ENCODE peak calls at places on chromosomes 11 and 22, in five cellular contexts. One of them, this sample, is unnamed.

GRCh38 chr11:94574193-94574961 is 7.2 kb downstream of the PIWIL4 start:
- DNase-seq in K562: no peak
- DNase-seq in GM12878: no peak
- DNase-seq in HepG2: no peak
- DNase-seq in GM23338: no peak
- DNase-seq in this sample: no peak

GRCh38 chr11:8258771-8259170 is 4.9 kb downstream of the LMO1 start:
- DNase-seq in K562: no peak
- DNase-seq in GM12878: no peak
- DNase-seq in HepG2: no peak
- DNase-seq in GM23338: no peak
- DNase-seq in this sample: no peak

GRCh38 chr22:41989246-41989645 is 9.3 kb upstream of the WBP2NL start:
- DNase-seq in GM23338: no peak
- DNase-seq in HepG2: no peak
- DNase-seq in GM12878: no peak
- DNase-seq in K562: no peak
- DNase-seq in this sample: no peak

GRCh38 chr11:70498976-70499801 is 100.9 kb downstream of the CTTN start:
- DNase-seq in GM12878: no peak
- DNase-seq in HepG2: no peak
- DNase-seq in K562: no peak
- DNase-seq in GM23338: no peak
- DNase-seq in this sample: no peak

GRCh38 chr11:1338201-1339065 is 29.0 kb upstream of the TOLLIP start:
- DNase-seq in K562: no peak
- DNase-seq in GM12878: no peak
- DNase-seq in HepG2: no peak
- DNase-seq in GM23338: peak
- DNase-seq in this sample: no peak

GRCh38 chr11:132653237-132653636 is 879.1 kb downstream of the OPCML start:
- DNase-seq in HepG2: no peak
- DNase-seq in K562: no peak
- DNase-seq in GM12878: no peak
- DNase-seq in GM23338: no peak
- DNase-seq in this sample: no peak

GRCh38 chr11:47216141-47216798 is 1.5 kb downstream of the DDB2 start:
- DNase-seq in K562: peak
- DNase-seq in GM23338: no peak
- DNase-seq in HepG2: peak
- DNase-seq in GM12878: peak
- DNase-seq in this sample: peak

GRCh38 chr11:73946798-73947458 is 3.9 kb upstream of the DNAJB13 start:
- DNase-seq in HepG2: no peak
- DNase-seq in GM23338: no peak
- DNase-seq in K562: no peak
- DNase-seq in GM12878: no peak
- DNase-seq in this sample: no peak

GRCh38 chr22:24115247-24116207 is 65.8 kb upstream of the SUSD2 start:
- DNase-seq in HepG2: no peak
- DNase-seq in GM23338: no peak
- DNase-seq in K562: no peak
- DNase-seq in GM12878: no peak
- DNase-seq in this sample: no peak

GRCh38 chr11:2741377-2742131 is 41.8 kb upstream of the KCNQ1OT1 start:
- DNase-seq in K562: peak
- DNase-seq in GM12878: no peak
- DNase-seq in GM23338: no peak
- DNase-seq in HepG2: no peak
- DNase-seq in this sample: peak

GRCh38 chr11:62680825-62681240 is 2.0 kb upstream of the UBXN1 start:
- DNase-seq in GM23338: peak
- DNase-seq in K562: peak
- DNase-seq in HepG2: peak
- DNase-seq in GM12878: no peak
- DNase-seq in this sample: peak

DNA sequence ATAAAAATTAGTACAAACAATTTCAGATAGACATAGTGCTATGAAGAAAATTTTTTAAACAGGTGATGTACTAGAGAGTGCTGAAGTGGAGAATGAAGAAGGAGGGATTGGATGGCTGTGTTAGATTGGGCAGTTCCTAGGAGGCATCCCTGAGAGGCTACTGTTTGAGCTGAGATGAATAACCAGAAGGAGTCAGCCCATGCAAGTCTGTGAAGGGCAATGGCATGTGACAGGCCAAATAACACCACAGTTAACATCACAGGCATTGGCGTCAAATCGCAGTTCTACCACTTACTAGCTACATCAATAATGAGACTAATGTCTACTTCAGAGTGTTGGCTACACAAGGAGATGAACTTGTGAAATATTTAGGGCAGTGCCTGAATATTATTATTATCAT is 35.4 kb downstream of the HORMAD2 start:
- DNase-seq in GM23338: peak
- DNase-seq in GM12878: no peak
- DNase-seq in HepG2: no peak
- DNase-seq in K562: no peak
- DNase-seq in this sample: no peak
- TF ChIP-seq JUNB in GM23338: no peak
- TF ChIP-seq JUNB in GM12878: no peak
- TF ChIP-seq JUNB in HepG2: no peak
- TF ChIP-seq JUNB in K562: no peak
- TF ChIP-seq JUNB in this sample: no peak

DNA sequence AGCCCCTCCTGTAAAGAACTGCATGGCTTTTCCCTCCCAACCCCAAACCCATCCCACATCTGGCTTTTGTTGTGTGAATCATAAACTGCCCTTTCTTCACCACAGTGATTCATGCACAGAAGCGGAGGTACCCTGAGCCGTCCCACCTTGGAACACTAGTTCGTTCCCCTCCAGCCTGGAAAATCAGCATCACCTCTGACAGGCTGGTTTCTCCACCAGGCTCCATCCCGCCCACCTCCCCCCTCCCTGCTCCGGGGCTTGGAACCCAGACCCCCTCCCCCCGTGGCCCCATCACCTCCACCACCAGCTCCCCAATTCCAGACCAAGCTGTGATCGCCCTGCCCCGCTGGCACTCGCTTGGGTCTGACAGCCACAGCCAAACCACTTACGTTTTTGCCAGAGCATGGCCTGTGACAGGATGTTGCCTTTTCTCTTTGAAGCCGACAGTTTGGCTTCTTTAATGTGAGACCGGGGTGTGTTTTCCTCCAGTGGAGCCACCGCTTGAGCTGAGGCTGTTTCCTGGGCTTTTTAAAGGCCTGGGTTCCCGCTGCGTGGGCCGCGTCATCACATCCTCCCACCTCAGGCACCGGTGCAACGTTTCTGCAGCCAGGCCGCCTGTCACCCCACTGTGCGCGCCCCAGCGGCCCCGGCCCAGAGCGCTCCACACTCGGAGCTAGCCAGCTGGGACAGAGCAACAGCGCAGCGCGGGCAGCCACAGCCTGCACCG is at the start of gene POU2AF1:
- DNase-seq in HepG2: no peak
- DNase-seq in K562: no peak
- DNase-seq in GM12878: peak
- DNase-seq in GM23338: peak
- DNase-seq in this sample: no peak
- H3K4me2 ChIP-seq in HepG2: no peak
- H3K4me2 ChIP-seq in K562: no peak
- H3K4me2 ChIP-seq in GM12878: peak
- H3K4me2 ChIP-seq in GM23338: no peak
- H3K4me2 ChIP-seq in this sample: no peak

GRCh38 chr22:36419912-36420882 is 32.4 kb upstream of the MYH9 start:
- DNase-seq in GM12878: no peak
- DNase-seq in K562: no peak
- DNase-seq in HepG2: no peak
- DNase-seq in GM23338: no peak
- DNase-seq in this sample: no peak

GRCh38 chr22:36415415-36416168 is 27.8 kb upstream of the MYH9 start:
- DNase-seq in HepG2: no peak
- DNase-seq in K562: no peak
- DNase-seq in GM23338: peak
- DNase-seq in GM12878: no peak
- DNase-seq in this sample: no peak

GRCh38 chr22:36413022-36413770 is 25.4 kb upstream of the MYH9 start:
- DNase-seq in HepG2: peak
- DNase-seq in GM23338: no peak
- DNase-seq in GM12878: no peak
- DNase-seq in K562: no peak
- DNase-seq in this sample: no peak

GRCh38 chr22:36419177-36419911 is 31.6 kb upstream of the MYH9 start:
- DNase-seq in K562: peak
- DNase-seq in GM12878: no peak
- DNase-seq in GM23338: peak
- DNase-seq in HepG2: peak
- DNase-seq in this sample: no peak

GRCh38 chr22:36417281-36417686 is 29.5 kb upstream of the MYH9 start:
- DNase-seq in GM23338: peak
- DNase-seq in K562: no peak
- DNase-seq in GM12878: no peak
- DNase-seq in HepG2: no peak
- DNase-seq in this sample: no peak
- TF ChIP-seq JUNB in GM23338: no peak
- TF ChIP-seq JUNB in K562: no peak
- TF ChIP-seq JUNB in GM12878: no peak
- TF ChIP-seq JUNB in HepG2: no peak
- TF ChIP-seq JUNB in this sample: no peak

GRCh38 chr22:39592104-39593060 is 21.8 kb downstream of the CACNA1I start:
- DNase-seq in HepG2: no peak
- DNase-seq in K562: no peak
- DNase-seq in GM23338: no peak
- DNase-seq in GM12878: no peak
- DNase-seq in this sample: peak
- H3K4me2 ChIP-seq in HepG2: no peak
- H3K4me2 ChIP-seq in K562: no peak
- H3K4me2 ChIP-seq in GM23338: no peak
- H3K4me2 ChIP-seq in GM12878: no peak
- H3K4me2 ChIP-seq in this sample: peak

GRCh38 chr11:86196291-86196690 is 48.3 kb upstream of the EED start:
- DNase-seq in GM12878: no peak
- DNase-seq in GM23338: no peak
- DNase-seq in K562: no peak
- DNase-seq in HepG2: no peak
- DNase-seq in this sample: no peak

GRCh38 chr11:86194998-86195397 is 49.6 kb upstream of the EED start:
- DNase-seq in GM23338: no peak
- DNase-seq in HepG2: no peak
- DNase-seq in K562: no peak
- DNase-seq in GM12878: no peak
- DNase-seq in this sample: no peak

GRCh38 chr11:86196924-86197323 is 47.6 kb upstream of the EED start:
- DNase-seq in GM12878: no peak
- DNase-seq in GM23338: no peak
- DNase-seq in K562: no peak
- DNase-seq in HepG2: no peak
- DNase-seq in this sample: no peak

GRCh38 chr11:86197448-86197847 is 47.1 kb upstream of the EED start:
- DNase-seq in GM12878: no peak
- DNase-seq in K562: no peak
- DNase-seq in HepG2: no peak
- DNase-seq in GM23338: no peak
- DNase-seq in this sample: no peak

GRCh38 chr11:86198156-86198555 is 46.4 kb upstream of the EED start:
- DNase-seq in HepG2: no peak
- DNase-seq in GM12878: no peak
- DNase-seq in GM23338: no peak
- DNase-seq in K562: no peak
- DNase-seq in this sample: no peak
- TF ChIP-seq JUNB in HepG2: no peak
- TF ChIP-seq JUNB in GM12878: no peak
- TF ChIP-seq JUNB in GM23338: no peak
- TF ChIP-seq JUNB in K562: no peak
- TF ChIP-seq JUNB in this sample: no peak